ENCODE peak calls at places on chromosomes 16 and 17, in six cellular contexts. L is vagina, E is GM23338, Y is NCI-H460, D is nephron progenitor cell, R is NCI-H1694. N is an unnamed sample.

GRCh38 chr17:76164331-76164730 is 23.3 kb upstream of the FOXJ1 start:
- DNase-seq in D (no peak), L (no peak), R (no peak), E (peak), Y (no peak), N (peak)

GRCh38 chr16:4893103-4893862 is 43.7 kb downstream of the PPL start:
- DNase-seq in R (no peak), E (no peak), Y (no peak), L (no peak), D (no peak), N (no peak)

GRCh38 chr16:85819711-85820110 is 20.2 kb downstream of the COX4I1 start:
- DNase-seq in E (no peak), L (no peak), R (no peak), D (no peak), Y (no peak), N (no peak)

GRCh38 chr17:6498798-6499540 is 54.7 kb downstream of the PIMREG start:
- DNase-seq in R (no peak), E (no peak), L (peak), Y (no peak), D (no peak), N (no peak)

GRCh38 chr16:68668266-68668665 is 23.2 kb downstream of the CDH3 start:
- DNase-seq in L (no peak), E (no peak), D (no peak), Y (no peak), R (no peak), N (no peak)

GRCh38 chr16:10984509-10984908 is 40.1 kb downstream of the CLEC16A start:
- DNase-seq in D (no peak), Y (no peak), L (no peak), R (no peak), E (no peak), N (no peak)

GRCh38 chr16:49472598-49472997 is 99.0 kb downstream of the C16orf78 start:
- DNase-seq in D (no peak), E (peak), L (no peak), R (peak), Y (no peak), N (no peak)

GRCh38 chr17:63537991-63538692 is 12.1 kb upstream of the DCAF7 start:
- DNase-seq in R (no peak), L (no peak), Y (no peak), E (peak), D (peak), N (no peak)

GRCh38 chr16:57082664-57083063 is 9.7 kb upstream of the CPNE2 start:
- DNase-seq in D (no peak), Y (no peak), E (no peak), R (no peak), L (no peak), N (no peak)

GRCh38 chr16:695355-696089 is 5.3 kb upstream of the WDR24 start:
- DNase-seq in D (peak), R (no peak), E (peak), Y (no peak), L (no peak), N (no peak)

GRCh38 chr16:26071383-26071782 is 379.6 kb downstream of the HS3ST4 start:
- DNase-seq in E (no peak), D (no peak), R (no peak), L (no peak), Y (no peak), N (no peak)

GRCh38 chr16:70720431-70721201 is 34.8 kb upstream of the MTSS2 start:
- DNase-seq in R (no peak), D (no peak), L (no peak), Y (no peak), E (no peak), N (no peak)